ENCODE peak calls at places on chromosomes 11 and 22, in eight cellular contexts. D is Peyer's patch; W is transverse colon; F is mammary epithelial cell; A is naive thymus-derived CD4-positive, alpha-beta T cell; V is K562; R is ovary; S is endodermal cell. B is an unnamed sample.

GRCh38 chr22:38699143-38699542 is 1.6 kb downstream of the JOSD1 start:
- DNase-seq in D (no peak), W (no peak), F (no peak), A (no peak), V (no peak), R (no peak), S (no peak), B (no peak)

GRCh38 chr22:49561338-49561737 is 266.3 kb downstream of the BRD1 start:
- DNase-seq in D (no peak), W (no peak), F (no peak), A (no peak), V (no peak), R (no peak), S (no peak), B (no peak)

GRCh38 chr11:460331-461199 is 10.5 kb downstream of the PTDSS2 start:
- DNase-seq in D (no peak), W (no peak), F (no peak), A (no peak), V (peak; percentile 70), R (no peak), S (no peak), B (no peak)

GRCh38 chr11:61061081-61061826 is 41.0 kb upstream of the CD5 start:
- DNase-seq in D (no peak), W (no peak), F (peak; percentile 79), A (peak; percentile 56), V (no peak), R (no peak), S (peak; percentile 36), B (no peak)

GRCh38 chr11:119872911-119873310 is 143.9 kb upstream of the NECTIN1 start:
- DNase-seq in D (no peak), W (no peak), F (no peak), A (no peak), V (no peak), R (no peak), S (no peak), B (no peak)

GRCh38 chr11:121592708-121593107 is 139.9 kb upstream of the SORL1-AS1 start:
- DNase-seq in D (no peak), W (no peak), F (no peak), A (no peak), V (no peak), R (no peak), S (no peak), B (no peak)

GRCh38 chr11:79018371-79018849 is 422.4 kb downstream of the TENM4 start:
- DNase-seq in D (no peak), W (no peak), F (no peak), A (no peak), V (no peak), R (peak; percentile 32), S (peak; percentile 60), B (no peak)

GRCh38 chr11:101866619-101867491 is 48.0 kb upstream of the CEP126 start:
- DNase-seq in D (no peak), W (no peak), F (peak; percentile 60), A (no peak), V (no peak), R (no peak), S (no peak), B (no peak)

GRCh38 chr11:66489636-66490035 is 9.4 kb downstream of the DPP3 start:
- DNase-seq in D (no peak), W (no peak), F (no peak), A (no peak), V (no peak), R (no peak), S (no peak), B (no peak)

GRCh38 chr11:33700425-33701271 is at the start of gene C11orf91:
- DNase-seq in D (peak; percentile 98), W (peak; percentile 98), F (peak; percentile 92), A (peak; percentile 92), V (peak; percentile 97), R (peak; percentile 99), S (peak; percentile 99), B (peak; percentile 96)

GRCh38 chr11:35393093-35393492 is 26.3 kb downstream of the SLC1A2 start:
- DNase-seq in D (no peak), W (no peak), F (no peak), A (no peak), V (no peak), R (no peak), S (no peak), B (no peak)

GRCh38 chr11:73931039-73931645 is 19.7 kb upstream of the DNAJB13 start:
- DNase-seq in D (no peak), W (no peak), F (peak; percentile 68), A (no peak), V (peak; percentile 41), R (no peak), S (peak; percentile 76), B (peak; percentile 12)

GRCh38 chr11:87445002-87445401 is 407.3 kb downstream of the TMEM135 start:
- DNase-seq in D (no peak), W (no peak), F (no peak), A (no peak), V (no peak), R (no peak), S (no peak), B (no peak)

GRCh38 chr11:123815116-123815515 is 9.0 kb upstream of the OR6M1 start:
- DNase-seq in D (no peak), W (no peak), F (no peak), A (no peak), V (no peak), R (no peak), S (no peak), B (no peak)

GRCh38 chr11:765025-765801 is 12.1 kb downstream of the GATD1 start:
- DNase-seq in D (no peak), W (peak; percentile 56), F (peak; percentile 19), A (peak; percentile 57), V (peak; percentile 48), R (peak; percentile 51), S (peak; percentile 92), B (peak; percentile 67)

GRCh38 chr22:50473855-50474671 is 772 bp downstream of the SBF1 start:
- DNase-seq in D (peak; percentile 74), W (peak; percentile 44), F (peak; percentile 47), A (no peak), V (peak; percentile 55), R (peak; percentile 57), S (peak; percentile 73), B (peak; percentile 77)

GRCh38 chr11:93652161-93652597 is 9.3 kb upstream of the CEP295 start:
- DNase-seq in D (no peak), W (no peak), F (peak; percentile 19), A (peak; percentile 21), V (peak; percentile 26), R (no peak), S (peak; percentile 73), B (peak; percentile 13)

GRCh38 chr22:22201185-22201924 is 43.2 kb upstream of the VPREB1 start:
- DNase-seq in D (no peak), W (peak; percentile 64), F (no peak), A (no peak), V (peak; percentile 91), R (no peak), S (peak; percentile 76), B (no peak)

DNA sequence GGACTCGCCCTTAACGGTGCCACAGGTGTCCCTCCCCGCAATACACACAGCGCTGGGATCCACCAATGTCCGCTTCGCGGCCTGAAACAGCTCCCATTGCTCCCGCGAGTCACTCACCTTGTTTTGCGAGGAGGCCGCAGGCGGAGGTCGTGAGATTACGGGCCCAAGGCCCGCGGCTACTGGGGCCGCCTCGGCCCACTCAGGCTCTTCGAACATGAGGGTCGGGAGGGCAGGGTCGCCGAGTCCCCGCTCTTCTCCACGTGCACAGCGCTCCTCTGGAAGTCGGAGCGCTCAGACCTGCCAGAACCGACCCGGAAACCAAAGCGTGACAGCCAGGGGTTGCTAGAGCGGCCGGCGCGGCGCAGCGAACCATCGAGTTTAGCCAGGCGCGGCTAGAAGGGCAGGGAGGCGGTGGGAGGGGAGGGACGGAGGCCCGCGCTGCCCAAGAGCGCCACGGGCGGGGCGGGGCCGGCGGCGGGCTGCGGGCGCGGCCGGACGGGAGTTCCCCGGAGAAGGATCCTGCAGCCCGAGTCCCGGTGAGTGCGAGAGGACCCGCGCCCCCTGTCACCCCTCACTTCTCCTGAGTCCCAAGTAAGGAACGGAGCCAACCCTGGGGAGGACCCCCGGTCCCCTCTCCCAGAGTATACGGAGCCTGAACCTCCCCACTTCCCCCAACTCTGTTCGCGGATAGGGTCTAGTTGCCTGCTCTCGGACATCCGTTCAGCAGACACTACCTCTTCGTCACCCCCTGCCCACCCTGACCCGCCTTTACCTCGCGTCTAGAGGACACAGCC is at the start of the genes ILK and RRP8:
- DNase-seq in D (peak; percentile 95), W (peak; percentile 94), F (peak; percentile 90), A (peak; percentile 69), V (peak; percentile 92), R (peak; percentile 91), S (peak; percentile 97), B (peak; percentile 95)
- H3K36me3 ChIP-seq in D (no peaks in the 10 kb centered on the region), W (no peaks in the 10 kb centered on the region), F (peaks cover 20% of the 10 kb centered on the region), A (peaks cover 10% of the 10 kb centered on the region), V (peaks cover 62% of the 10 kb centered on the region), R (no peaks in the 10 kb centered on the region), S (peaks cover 45% of the 10 kb centered on the region), B (no peaks in the 10 kb centered on the region)

DNA sequence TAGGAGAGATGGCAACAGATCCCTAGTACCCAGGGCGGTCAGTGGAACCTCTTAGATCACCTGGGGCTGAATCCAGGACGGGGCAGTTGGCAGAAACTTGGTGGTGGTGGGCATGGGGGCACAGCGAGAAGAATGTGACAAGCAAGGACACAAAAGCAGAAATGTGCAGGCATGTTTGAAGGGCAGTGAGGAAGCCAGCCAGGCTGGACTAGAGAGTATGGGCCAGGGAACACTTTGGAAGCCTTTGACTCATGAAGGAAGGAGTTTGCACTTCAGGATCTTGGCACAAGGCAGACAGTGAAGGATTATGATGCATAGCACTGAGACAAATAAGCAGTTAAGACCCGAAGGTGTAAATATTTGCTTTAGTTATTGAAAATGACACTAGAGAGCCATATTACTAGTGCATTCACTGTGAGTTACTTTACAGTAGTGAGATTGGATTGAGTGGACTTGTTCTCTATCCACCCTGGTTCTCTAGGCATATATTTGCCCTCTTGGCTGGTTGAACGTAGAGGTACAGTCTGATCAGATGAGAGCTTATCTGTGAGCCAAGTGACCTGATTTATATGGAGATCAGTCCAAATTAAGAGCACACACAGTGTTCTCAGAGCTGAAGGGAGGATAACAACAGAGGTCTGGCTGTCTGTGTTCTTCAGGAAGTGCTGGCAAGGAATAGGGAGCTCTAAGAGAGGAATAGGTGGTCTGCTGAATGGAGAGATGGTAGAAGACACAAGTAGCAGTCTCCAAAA is 210.4 kb downstream of the SNX19 start:
- DNase-seq in D (no peak), W (no peak), F (no peak), A (no peak), V (no peak), R (no peak), S (peak; percentile 14), B (no peak)
- H3K27ac ChIP-seq in D (no peak overlapping the region), W (no peak overlapping the region), F (no peak overlapping the region), A (no peak overlapping the region), V (no peak overlapping the region), R (no peak overlapping the region), S (no peak overlapping the region), B (no peak overlapping the region)

DNA sequence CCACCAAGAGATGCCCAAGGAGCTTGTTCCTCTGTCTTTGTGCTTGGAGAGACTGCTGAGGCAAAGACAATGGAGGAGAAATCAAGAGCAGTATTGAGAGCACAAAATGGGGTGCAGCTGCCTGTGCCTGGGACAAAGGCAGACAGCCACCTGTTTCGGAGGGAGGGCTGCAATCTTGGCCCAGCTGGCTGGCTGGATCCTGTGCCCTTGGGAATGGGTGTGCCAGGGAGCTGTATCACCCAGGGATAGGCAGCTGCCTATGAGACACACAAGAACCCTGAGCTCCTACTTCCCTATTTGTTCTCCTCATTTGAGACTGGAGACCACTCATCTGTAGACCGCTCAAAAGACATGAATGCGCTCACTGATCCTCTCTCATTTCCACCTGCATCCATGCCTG is 23.3 kb upstream of the CHRM4 start:
- DNase-seq in D (no peak), W (no peak), F (no peak), A (no peak), V (no peak), R (no peak), S (no peak), B (no peak)
- H3K36me3 ChIP-seq in D (no peaks in the 10 kb centered on the region), W (no peaks in the 10 kb centered on the region), F (no peaks in the 10 kb centered on the region), A (no peaks in the 10 kb centered on the region), V (peaks cover 65% of the 10 kb centered on the region), R (no peaks in the 10 kb centered on the region), S (peaks cover 62% of the 10 kb centered on the region), B (peaks cover 27% of the 10 kb centered on the region)

GRCh38 chr22:46115755-46116490 is 34.4 kb upstream of the PPARA start:
- DNase-seq in D (no peak), W (no peak), F (no peak), A (no peak), V (no peak), R (peak; percentile 68), S (no peak), B (peak; percentile 59)
- H3K27ac ChIP-seq in D (peak overlapping the region; percentile 76), W (peak overlapping the region; percentile 70), F (no peak overlapping the region), A (no peak overlapping the region), V (no peak overlapping the region), R (peak overlapping the region; percentile 68), S (no peak overlapping the region), B (peak overlapping the region; percentile 13)

B was measured in pancreas.